ENCODE peak calls at places on chromosomes 2 and 18, in four cellular contexts. Z is AG04450, K is brain microvascular endothelial cell, R is SK-N-SH. V is an unnamed sample.

GRCh38 chr18:59719533-59720325 is 22.5 kb upstream of the CCBE1 start:
- DNase-seq in K (peak; percentile 62), Z (peak; percentile 58), R (no peak), V (no peak)

GRCh38 chr2:105081006-105081701 is 43.3 kb downstream of the MRPS9 start:
- DNase-seq in Z (no peak), K (peak; percentile 40), R (no peak), V (peak; percentile 2)

GRCh38 chr2:136482966-136483365 is 282.4 kb upstream of the THSD7B start:
- DNase-seq in K (no peak), Z (no peak), R (no peak), V (no peak)

GRCh38 chr2:19292007-19292406 is 66.4 kb downstream of the OSR1 start:
- DNase-seq in K (no peak), Z (no peak), R (no peak), V (no peak)

GRCh38 chr2:31748041-31748440 is 167.3 kb upstream of the SRD5A2 start:
- DNase-seq in K (no peak), Z (no peak), R (no peak), V (no peak)

GRCh38 chr18:7568426-7568825 is 1.3 kb downstream of the PTPRM start:
- DNase-seq in Z (no peak), K (no peak), R (peak; percentile 87), V (no peak)

GRCh38 chr18:2846638-2847340 is at the start of gene EMILIN2:
- DNase-seq in R (peak; percentile 63), K (peak; percentile 43), Z (no peak), V (no peak)

GRCh38 chr2:174971868-174972781 is 33.1 kb downstream of the CHN1 start:
- DNase-seq in K (peak; percentile 90), Z (peak; percentile 10), R (peak; percentile 25), V (peak; percentile 69)

GRCh38 chr2:64015898-64016297 is 3.3 kb downstream of the VPS54 start:
- DNase-seq in Z (no peak), R (no peak), K (no peak), V (no peak)

GRCh38 chr2:28765316-28765715 is 13.7 kb downstream of the PPP1CB start:
- DNase-seq in R (no peak), Z (no peak), K (peak; percentile 16), V (no peak)

GRCh38 chr2:120228503-120228902 is 5.3 kb upstream of the TMEM185B start:
- DNase-seq in R (no peak), K (no peak), Z (no peak), V (no peak)

GRCh38 chr18:21300616-21301200 is 58.7 kb downstream of the GREB1L start:
- DNase-seq in R (no peak), Z (no peak), K (no peak), V (no peak)

GRCh38 chr2:68871159-68871764 is at the start of gene BMP10:
- DNase-seq in K (no peak), Z (no peak), R (no peak), V (no peak)

GRCh38 chr18:8987250-8987649 is 115.2 kb upstream of the NDUFV2 start:
- DNase-seq in Z (no peak), K (peak; percentile 28), R (no peak), V (peak; percentile 93)

GRCh38 chr18:79988925-79989361 is 580 bp upstream of the TXNL4A start:
- DNase-seq in K (peak; percentile 34), Z (no peak), R (no peak), V (peak; percentile 43)

GRCh38 chr2:144583741-144584453 is 64.0 kb upstream of the ZEB2 start:
- DNase-seq in Z (peak; percentile 44), K (peak; percentile 74), R (no peak), V (no peak)

GRCh38 chr2:47719099-47719498 is 63.8 kb upstream of the MSH6 start:
- DNase-seq in Z (no peak), R (no peak), K (no peak), V (no peak)

GRCh38 chr2:8451273-8451672 is 230.6 kb upstream of the ID2 start:
- DNase-seq in K (no peak), R (no peak), Z (no peak), V (no peak)

GRCh38 chr2:34025196-34025595 is 426.1 kb upstream of the FAM98A start:
- DNase-seq in Z (no peak), R (no peak), K (no peak), V (no peak)

GRCh38 chr18:44679912-44680270 is 797 bp upstream of the SETBP1 start:
- DNase-seq in K (no peak), Z (no peak), R (peak; percentile 82), V (no peak)

GRCh38 chr2:175282300-175282699 is 100.8 kb upstream of the ATP5MC3 start:
- DNase-seq in R (peak; percentile 64), Z (no peak), K (no peak), V (peak; percentile 26)

GRCh38 chr18:22031581-22031980 is 137.8 kb upstream of the GATA6 start:
- DNase-seq in R (no peak), Z (no peak), K (no peak), V (no peak)

GRCh38 chr18:22558945-22559385 is 141.2 kb upstream of the CTAGE1 start:
- DNase-seq in Z (no peak), K (peak; percentile 93), R (peak; percentile 33), V (no peak)

GRCh38 chr2:161250864-161251436 is 57.3 kb upstream of the PSMD14 start:
- DNase-seq in K (peak; percentile 27), R (peak; percentile 67), Z (no peak), V (peak; percentile 16)

GRCh38 chr2:85066874-85067351 is 66.3 kb upstream of the TCF7L1 start:
- DNase-seq in R (peak; percentile 75), Z (peak; percentile 74), K (peak; percentile 80), V (peak; percentile 52)

GRCh38 chr2:105822186-105822585 is 77.5 kb downstream of the NCK2 start:
- DNase-seq in R (no peak), K (no peak), Z (no peak), V (no peak)

GRCh38 chr2:238565031-238565430 is 138.3 kb downstream of the ASB1 start:
- DNase-seq in R (no peak), Z (no peak), K (no peak), V (no peak)
- TF ChIP-seq CTCF in R (no peak), Z (no peak), K (no peak), V (no peak)

GRCh38 chr18:36733150-36733549 is 95.7 kb downstream of the TPGS2 start:
- DNase-seq in Z (no peak), K (no peak), R (no peak), V (no peak)
- TF ChIP-seq CTCF in Z (peak; percentile 9), K (peak; percentile 25), R (no peak), V (peak; percentile 6)

DNA sequence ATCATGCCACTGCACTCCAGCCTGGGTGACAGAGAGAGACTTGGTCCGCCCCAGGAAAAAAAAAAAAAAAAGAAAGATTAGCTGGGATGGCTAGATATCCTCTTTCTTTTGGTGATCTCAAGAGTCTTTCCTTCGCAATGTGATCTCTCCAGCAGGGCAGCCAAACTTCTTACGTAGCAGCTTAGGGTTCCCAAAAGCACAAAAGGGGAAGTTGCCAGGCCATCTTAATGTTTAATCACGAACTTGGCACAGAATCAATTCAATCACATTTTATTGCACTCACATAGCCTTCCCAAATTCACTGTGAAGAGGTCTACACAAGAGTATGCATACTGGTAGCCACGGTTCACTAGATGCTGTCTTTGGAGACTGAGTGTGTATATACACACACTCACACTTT is 53.1 kb downstream of the VIL1 start:
- DNase-seq in Z (no peak), K (no peak), R (no peak), V (no peak)
- TF ChIP-seq CTCF in Z (no peak), K (no peak), R (no peak), V (no peak)

DNA sequence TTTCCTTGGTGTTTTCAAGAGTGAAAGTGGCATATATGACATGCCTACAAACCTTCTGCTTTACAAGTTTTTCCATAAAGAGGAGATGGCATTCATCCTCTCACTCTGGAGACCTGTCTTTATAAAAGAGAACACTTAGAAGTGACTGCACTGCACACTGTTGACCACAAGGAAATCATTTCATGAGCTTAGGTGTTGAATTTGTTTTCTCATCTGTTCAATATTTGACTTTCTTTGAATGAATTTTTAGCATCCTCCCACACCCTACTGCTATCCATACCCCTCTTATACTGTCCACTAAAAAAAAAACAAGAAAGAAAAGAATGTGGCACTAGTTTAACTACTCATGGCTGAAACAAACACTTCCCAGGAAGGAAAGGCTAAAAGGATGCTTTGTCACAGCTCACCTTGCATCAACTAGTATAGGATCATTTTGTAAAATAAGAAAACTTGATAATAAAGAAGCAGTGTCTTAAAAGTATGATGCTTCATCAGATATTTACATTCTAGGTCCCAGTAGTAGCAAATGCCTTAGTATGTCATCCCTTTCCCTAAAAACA is 83.0 kb downstream of the ACVR1 start:
- DNase-seq in R (no peak), Z (no peak), K (no peak), V (no peak)
- TF ChIP-seq CTCF in R (peak; percentile 48), Z (peak; percentile 51), K (peak; percentile 47), V (peak; percentile 36)

GRCh38 chr2:49044680-49045079 is 109.6 kb downstream of the FSHR start:
- DNase-seq in R (peak; percentile 6), K (no peak), Z (no peak), V (no peak)
- TF ChIP-seq CTCF in R (no peak), K (peak; percentile 36), Z (no peak), V (peak; percentile 39)

GRCh38 chr18:37456395-37456794 is 109.2 kb downstream of the CELF4 start:
- DNase-seq in Z (no peak), K (no peak), R (no peak), V (no peak)
- TF ChIP-seq CTCF in Z (peak; percentile 3), K (no peak), R (no peak), V (no peak)

GRCh38 chr2:127007652-127008051 is 99.3 kb downstream of the BIN1 start:
- DNase-seq in R (no peak), K (peak; percentile 40), Z (peak; percentile 37), V (peak; percentile 68)
- TF ChIP-seq CTCF in R (no peak), K (no peak), Z (no peak), V (no peak)

DNA sequence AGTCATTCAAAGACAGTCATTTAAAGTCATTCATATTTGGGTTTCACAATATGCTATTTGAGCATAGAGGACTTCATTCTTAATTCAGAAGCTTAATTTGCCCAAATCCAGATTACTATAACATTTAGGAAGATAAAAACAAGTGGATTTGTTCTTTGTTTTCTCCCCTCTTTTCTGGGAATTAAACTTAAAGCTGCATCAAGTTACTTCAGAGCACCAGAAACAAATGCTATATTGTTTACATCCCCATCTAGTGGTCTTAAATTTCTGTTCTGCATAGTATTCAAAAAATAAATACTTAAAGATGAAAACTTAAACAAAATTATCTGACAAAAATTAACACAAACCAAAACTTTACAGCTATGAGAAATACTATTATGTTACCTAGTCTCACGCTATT is 34.7 kb upstream of the MARCHF7 start:
- DNase-seq in R (peak; percentile 23), K (no peak), Z (no peak), V (no peak)
- TF ChIP-seq CTCF in R (peak; percentile 62), K (no peak), Z (peak; percentile 46), V (peak; percentile 42)

DNA sequence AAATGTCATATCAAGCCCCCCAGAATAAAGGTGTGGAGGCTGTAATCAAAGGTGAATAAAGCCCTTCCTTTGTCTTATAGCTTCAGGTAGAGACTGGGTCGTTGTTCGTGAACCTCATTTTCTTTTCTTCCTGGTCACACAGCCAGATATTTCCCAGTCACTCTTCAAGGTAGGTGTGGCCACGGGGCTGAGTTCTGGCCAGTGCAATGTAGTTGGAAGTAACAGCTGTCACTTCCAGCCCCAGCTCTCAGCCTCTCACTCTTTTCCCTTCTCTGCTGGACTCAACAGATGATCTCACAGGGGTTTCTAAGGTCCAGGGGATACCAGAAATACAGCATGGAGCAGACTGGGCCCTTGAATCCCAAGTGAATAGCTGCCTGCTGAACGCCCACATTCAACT is 15.8 kb upstream of the TRPM8 start:
- DNase-seq in R (no peak), Z (no peak), K (no peak), V (no peak)
- TF ChIP-seq CTCF in R (no peak), Z (no peak), K (no peak), V (no peak)

V was measured in retinal pigment epithelial cell.